ENCODE peak calls at places on chromosomes 3 and 15, in six cellular contexts. One of them, this sample, is unnamed.

GRCh38 chr15:57680021-57680420 is 26.5 kb upstream of the POLR2M start:
- DNase-seq in body of pancreas: no peak
- DNase-seq in NCI-H2029: no peak
- DNase-seq in M059J: peak
- DNase-seq in GM23338: no peak
- DNase-seq in COR-L47: no peak
- DNase-seq in this sample: no peak

GRCh38 chr15:89500397-89501270 is 4.3 kb upstream of the RHCG start:
- DNase-seq in M059J: no peak
- DNase-seq in COR-L47: no peak
- DNase-seq in NCI-H2029: no peak
- DNase-seq in GM23338: peak
- DNase-seq in body of pancreas: no peak
- DNase-seq in this sample: no peak

GRCh38 chr3:98954806-98955205 is 53.3 kb upstream of the DCBLD2 start:
- DNase-seq in body of pancreas: no peak
- DNase-seq in NCI-H2029: no peak
- DNase-seq in GM23338: no peak
- DNase-seq in COR-L47: no peak
- DNase-seq in M059J: peak
- DNase-seq in this sample: peak

GRCh38 chr3:11603628-11604027 is 40.1 kb downstream of the VGLL4 start:
- DNase-seq in GM23338: no peak
- DNase-seq in COR-L47: no peak
- DNase-seq in body of pancreas: no peak
- DNase-seq in NCI-H2029: no peak
- DNase-seq in M059J: peak
- DNase-seq in this sample: no peak

GRCh38 chr3:78690806-78691205 is 1077.0 kb downstream of the ROBO1 start:
- DNase-seq in NCI-H2029: no peak
- DNase-seq in COR-L47: no peak
- DNase-seq in body of pancreas: no peak
- DNase-seq in GM23338: no peak
- DNase-seq in M059J: no peak
- DNase-seq in this sample: no peak

GRCh38 chr3:71543371-71544016 is 40.0 kb downstream of the FOXP1 start:
- DNase-seq in GM23338: no peak
- DNase-seq in COR-L47: no peak
- DNase-seq in body of pancreas: no peak
- DNase-seq in M059J: no peak
- DNase-seq in NCI-H2029: no peak
- DNase-seq in this sample: no peak

GRCh38 chr3:50600841-50601591 is 10.6 kb downstream of the CISH start:
- DNase-seq in GM23338: peak
- DNase-seq in NCI-H2029: peak
- DNase-seq in M059J: peak
- DNase-seq in body of pancreas: peak
- DNase-seq in COR-L47: peak
- DNase-seq in this sample: peak

GRCh38 chr15:28921925-28922711 is 36.3 kb downstream of the APBA2 start:
- DNase-seq in body of pancreas: no peak
- DNase-seq in NCI-H2029: no peak
- DNase-seq in COR-L47: no peak
- DNase-seq in M059J: peak
- DNase-seq in GM23338: peak
- DNase-seq in this sample: no peak

GRCh38 chr15:34754674-34755418 is at the start of gene GJD2:
- DNase-seq in GM23338: peak
- DNase-seq in NCI-H2029: no peak
- DNase-seq in body of pancreas: peak
- DNase-seq in COR-L47: peak
- DNase-seq in M059J: no peak
- DNase-seq in this sample: no peak

GRCh38 chr15:50880651-50881114 is 27.8 kb upstream of the AP4E1 start:
- DNase-seq in body of pancreas: no peak
- DNase-seq in M059J: peak
- DNase-seq in NCI-H2029: no peak
- DNase-seq in GM23338: no peak
- DNase-seq in COR-L47: no peak
- DNase-seq in this sample: no peak

GRCh38 chr15:52018244-52018643 is 775 bp upstream of the MAPK6 start:
- DNase-seq in GM23338: no peak
- DNase-seq in NCI-H2029: no peak
- DNase-seq in body of pancreas: no peak
- DNase-seq in M059J: peak
- DNase-seq in COR-L47: no peak
- DNase-seq in this sample: no peak

GRCh38 chr15:55907797-55908196 is 85.6 kb downstream of the NEDD4 start:
- DNase-seq in M059J: peak
- DNase-seq in NCI-H2029: no peak
- DNase-seq in GM23338: no peak
- DNase-seq in body of pancreas: no peak
- DNase-seq in COR-L47: no peak
- DNase-seq in this sample: peak

GRCh38 chr3:188670446-188670845 is 501.3 kb upstream of the TPRG1 start:
- DNase-seq in GM23338: no peak
- DNase-seq in COR-L47: no peak
- DNase-seq in NCI-H2029: no peak
- DNase-seq in M059J: no peak
- DNase-seq in body of pancreas: no peak
- DNase-seq in this sample: no peak

GRCh38 chr15:85788796-85789495 is 5.8 kb downstream of the KLHL25 start:
- DNase-seq in NCI-H2029: peak
- DNase-seq in body of pancreas: peak
- DNase-seq in COR-L47: no peak
- DNase-seq in M059J: no peak
- DNase-seq in GM23338: no peak
- DNase-seq in this sample: no peak

GRCh38 chr3:9696480-9697220 is 7.0 kb upstream of the CPNE9 start:
- DNase-seq in GM23338: no peak
- DNase-seq in NCI-H2029: no peak
- DNase-seq in COR-L47: no peak
- DNase-seq in M059J: no peak
- DNase-seq in body of pancreas: no peak
- DNase-seq in this sample: no peak

GRCh38 chr3:23495507-23495906 is 292.4 kb downstream of the UBE2E2 start:
- DNase-seq in M059J: peak
- DNase-seq in COR-L47: no peak
- DNase-seq in GM23338: no peak
- DNase-seq in NCI-H2029: no peak
- DNase-seq in body of pancreas: no peak
- DNase-seq in this sample: no peak

GRCh38 chr3:128784228-128784627 is 58.2 kb downstream of the RAB7A start:
- DNase-seq in GM23338: peak
- DNase-seq in M059J: peak
- DNase-seq in COR-L47: no peak
- DNase-seq in body of pancreas: no peak
- DNase-seq in NCI-H2029: no peak
- DNase-seq in this sample: no peak

GRCh38 chr3:123271466-123272159 is 69.9 kb downstream of the SEC22A start:
- DNase-seq in M059J: no peak
- DNase-seq in NCI-H2029: no peak
- DNase-seq in body of pancreas: peak
- DNase-seq in GM23338: no peak
- DNase-seq in COR-L47: no peak
- DNase-seq in this sample: no peak

This sample was measured in HCT116.